ENCODE peak calls at places on chromosomes 7 and 10, in nine cellular contexts. X is fibroblast of mammary gland, J is endothelial cell, R is hippocampal formation, O is GM23248, K is adipocyte, A is GM04503, C is heart left ventricle, T is bronchial epithelial cell. L is an unnamed sample.

GRCh38 chr7:109772161-109772560 is 1202.5 kb downstream of the DNAJB9 start:
- DNase-seq in A (no peak), O (no peak), K (no peak), T (no peak), X (no peak), C (no peak), R (no peak), J (no peak), L (no peak)

GRCh38 chr10:79129361-79129997 is 60.7 kb downstream of the ZMIZ1 start:
- DNase-seq in A (no peak), C (no peak), T (no peak), X (peak; percentile 56), J (peak; percentile 50), K (peak; percentile 36), O (peak; percentile 67), R (no peak), L (no peak)

GRCh38 chr7:84248267-84248666 is 53.7 kb upstream of the SEMA3A start:
- DNase-seq in R (no peak), T (peak; percentile 20), C (no peak), J (no peak), K (peak; percentile 25), O (no peak), A (no peak), X (no peak), L (no peak)

GRCh38 chr10:103238506-103239252 is 7.0 kb upstream of the RPEL1 start:
- DNase-seq in J (no peak), O (peak; percentile 65), R (no peak), T (peak; percentile 75), C (peak; percentile 35), K (peak; percentile 77), X (peak; percentile 55), A (peak; percentile 33), L (no peak)

GRCh38 chr10:132400041-132400546 is 3.1 kb downstream of the PWWP2B start:
- DNase-seq in R (no peak), X (no peak), T (no peak), K (no peak), C (no peak), O (no peak), A (no peak), J (no peak), L (no peak)

GRCh38 chr7:4928445-4928844 is 30.5 kb downstream of the MMD2 start:
- DNase-seq in X (no peak), R (no peak), A (no peak), T (no peak), K (no peak), C (no peak), O (no peak), J (no peak), L (no peak)

GRCh38 chr7:132738254-132738653 is 162.0 kb upstream of the PLXNA4 start:
- DNase-seq in J (no peak), O (peak; percentile 97), C (no peak), A (peak; percentile 82), R (no peak), T (peak; percentile 97), K (peak; percentile 31), X (peak; percentile 99), L (no peak)

GRCh38 chr10:114138581-114138980 is 35.4 kb downstream of the CCDC186 start:
- DNase-seq in R (no peak), T (no peak), J (no peak), A (no peak), O (no peak), K (no peak), X (no peak), C (no peak), L (no peak)

GRCh38 chr7:134842901-134843300 is 63.5 kb downstream of the CALD1 start:
- DNase-seq in R (no peak), K (no peak), J (no peak), X (no peak), C (no peak), O (no peak), T (no peak), A (no peak), L (no peak)

GRCh38 chr10:91313761-91314520 is 93.5 kb downstream of the PCGF5 start:
- DNase-seq in C (no peak), K (peak; percentile 90), X (peak; percentile 93), O (peak; percentile 81), A (no peak), J (no peak), T (peak; percentile 29), R (no peak), L (no peak)

GRCh38 chr10:113987805-113988204 is 55.9 kb upstream of the ADRB1 start:
- DNase-seq in O (peak; percentile 9), R (no peak), X (peak; percentile 35), K (peak; percentile 45), C (no peak), T (peak; percentile 71), A (no peak), J (no peak), L (no peak)

GRCh38 chr7:41222704-41223103 is 480.2 kb downstream of the INHBA start:
- DNase-seq in J (no peak), O (peak; percentile 47), X (peak; percentile 60), T (peak; percentile 87), K (peak; percentile 59), C (no peak), A (no peak), R (no peak), L (no peak)